ENCODE peak calls at places on chromosomes 16 and 17, in four cellular contexts. R is ovary, C is OCI-LY7, M is A549. Q is an unnamed sample.

GRCh38 chr17:67364847-67365761 is 1.3 kb downstream of the PSMD12 start:
- DNase-seq in R (no peak), C (no peak), M (no peak), Q (peak)

GRCh38 chr17:12983986-12984932 is 33.6 kb downstream of the ELAC2 start:
- DNase-seq in R (no peak), C (no peak), M (no peak), Q (no peak)

GRCh38 chr17:2703606-2704005 is 8.0 kb downstream of the CLUH start:
- DNase-seq in R (peak), C (no peak), M (no peak), Q (no peak)

GRCh38 chr16:27474041-27474440 is 72.1 kb downstream of the IL21R start:
- DNase-seq in R (no peak), C (no peak), M (no peak), Q (no peak)

GRCh38 chr17:43211480-43212402 is at the start of gene TMEM106A:
- DNase-seq in R (peak), C (peak), M (peak), Q (peak)

GRCh38 chr17:82272495-82273326 is 789 bp downstream of the CSNK1D start:
- DNase-seq in R (peak), C (peak), M (peak), Q (peak)

GRCh38 chr17:34406196-34406595 is 43.2 kb upstream of the CCL1 start:
- DNase-seq in R (no peak), C (no peak), M (no peak), Q (no peak)

GRCh38 chr17:78736526-78737079 is 45.5 kb downstream of the CYTH1 start:
- DNase-seq in R (no peak), C (peak), M (peak), Q (peak)

GRCh38 chr16:51053805-51054204 is 97.3 kb downstream of the SALL1 start:
- DNase-seq in R (no peak), C (no peak), M (no peak), Q (no peak)

GRCh38 chr17:81380682-81381518 is 14.4 kb upstream of the BAHCC1 start:
- DNase-seq in R (no peak), C (no peak), M (no peak), Q (no peak)

GRCh38 chr17:55117063-55117611 is 147.6 kb upstream of the HLF start:
- DNase-seq in R (no peak), C (no peak), M (no peak), Q (no peak)

GRCh38 chr17:4480929-4481898 is 17.5 kb upstream of the SPNS2 start:
- DNase-seq in R (no peak), C (peak), M (no peak), Q (peak)

GRCh38 chr16:85557083-85557975 is 55.8 kb upstream of the GSE1 start:
- DNase-seq in R (no peak), C (peak), M (peak), Q (no peak)

GRCh38 chr17:53722407-53722806 is 100.3 kb upstream of the KIF2B start:
- DNase-seq in R (no peak), C (no peak), M (peak), Q (no peak)

GRCh38 chr17:57461082-57461481 is 204.8 kb downstream of the MSI2 start:
- DNase-seq in R (no peak), C (no peak), M (no peak), Q (no peak)

GRCh38 chr17:37429442-37429841 is 22.8 kb downstream of the TADA2A start:
- DNase-seq in R (no peak), C (no peak), M (no peak), Q (no peak)

GRCh38 chr17:44247346-44248219 is 20.4 kb downstream of the SLC4A1 start:
- DNase-seq in R (no peak), C (no peak), M (no peak), Q (no peak)

DNA sequence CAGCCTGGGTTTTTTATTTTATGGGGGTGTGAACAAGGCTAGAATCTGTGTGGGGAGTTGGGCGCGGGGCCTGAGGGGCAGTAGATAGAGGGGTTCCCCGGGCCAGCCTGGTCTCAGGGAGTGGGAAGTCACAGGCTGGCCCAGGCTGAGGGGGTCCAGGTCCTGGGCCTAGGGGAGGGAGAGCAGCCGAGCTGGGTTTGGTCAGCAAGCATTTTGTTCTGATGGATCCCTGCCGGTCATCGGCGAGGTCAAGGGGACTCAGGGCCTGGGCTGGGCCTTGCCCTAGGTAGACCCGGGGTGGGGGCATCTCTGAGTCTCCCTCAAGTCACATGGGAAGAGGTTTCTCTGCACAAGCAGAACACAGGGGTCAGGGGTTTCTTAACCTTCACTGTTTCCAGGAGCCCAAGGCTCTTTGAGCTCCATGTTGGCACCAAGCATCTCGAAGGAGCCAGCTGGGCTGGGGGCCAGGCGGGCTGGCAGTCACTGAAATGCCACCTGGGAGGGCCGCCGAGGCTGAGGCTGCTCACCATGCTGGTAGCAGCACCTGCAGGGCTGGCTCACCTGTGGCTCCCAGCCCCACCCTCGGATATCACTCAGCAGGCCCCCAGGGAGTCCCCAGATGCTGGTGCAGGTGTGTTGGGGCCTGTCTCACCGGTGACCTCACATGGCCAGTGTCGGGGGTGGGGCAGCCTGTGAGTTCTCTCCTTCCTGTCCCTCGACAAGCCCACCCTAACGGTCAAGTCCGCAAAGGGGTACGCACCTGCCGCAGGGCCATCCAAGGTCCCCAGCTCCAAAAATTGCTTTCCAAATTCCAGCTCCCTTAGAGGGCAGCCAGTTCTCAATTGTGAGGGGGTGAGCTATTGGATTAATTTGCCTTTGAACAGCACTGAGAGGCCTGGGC is 41.0 kb downstream of the SLC7A5 start:
- DNase-seq in R (no peak), C (peak), M (no peak), Q (no peak)
- H3K4me3 ChIP-seq in R (no peak), C (no peak), M (no peak), Q (no peak)

DNA sequence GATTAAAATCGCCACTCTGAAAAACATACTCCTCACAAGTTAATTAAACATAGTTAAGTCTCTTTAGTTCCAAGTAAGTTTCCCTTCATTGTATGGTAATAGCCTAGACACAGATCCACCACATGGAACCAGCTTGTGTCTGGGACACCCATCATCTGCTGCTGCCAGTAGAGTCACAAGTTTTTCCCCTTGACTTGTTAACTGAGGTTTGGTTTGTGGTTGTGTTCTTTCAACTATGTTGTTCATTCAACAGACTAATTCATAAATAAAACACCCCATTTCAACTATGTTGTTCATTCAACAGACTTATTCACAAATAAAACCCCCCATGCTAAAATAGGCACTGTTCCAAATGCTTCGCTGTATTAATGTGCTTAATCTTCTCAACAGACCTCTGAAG is 24.4 kb downstream of the YWHAE start:
- DNase-seq in R (no peak), C (no peak), M (no peak), Q (no peak)
- H3K4me3 ChIP-seq in R (no peak), C (no peak), M (no peak), Q (peak)

GRCh38 chr16:35741546-35741945 is 2282.1 kb downstream of the TP53TG3F start:
- DNase-seq in R (no peak), C (no peak), M (no peak), Q (no peak)
- H3K4me3 ChIP-seq in R (no peak), C (no peak), M (no peak), Q (no peak)

DNA sequence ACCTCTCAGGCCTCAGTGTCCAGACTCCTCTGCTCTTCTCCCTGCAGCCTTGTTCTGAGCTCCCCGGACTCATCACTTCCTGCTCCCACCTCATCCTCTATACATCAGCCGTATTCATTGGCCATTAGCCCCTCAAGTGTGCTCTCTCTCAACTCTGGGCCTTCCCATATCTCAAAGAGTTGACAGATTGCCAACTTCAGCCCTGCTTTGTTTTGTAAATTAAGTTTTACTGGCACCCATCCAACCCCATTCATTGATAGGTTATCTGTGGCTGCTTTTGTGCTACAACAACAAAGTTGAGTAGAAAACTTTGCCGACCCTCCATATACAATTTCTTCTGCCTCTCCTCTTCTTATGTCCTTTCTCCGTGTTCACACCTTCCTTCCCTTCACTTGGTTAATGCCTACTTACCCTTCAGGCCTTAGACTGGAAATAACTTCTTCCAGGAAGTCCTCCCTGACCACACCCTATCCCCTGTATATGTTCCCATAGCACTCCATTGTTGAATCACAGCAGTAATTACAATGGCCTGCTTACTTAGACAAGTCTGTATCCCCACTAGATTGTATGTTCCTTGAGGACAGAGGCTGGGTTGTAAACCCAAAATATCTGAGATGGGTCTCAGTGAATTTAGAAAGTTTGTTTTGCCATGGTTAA is 63.3 kb upstream of the TANC2 start:
- DNase-seq in R (no peak), C (no peak), M (no peak), Q (no peak)
- H3K4me3 ChIP-seq in R (no peak), C (no peak), M (no peak), Q (no peak)

DNA sequence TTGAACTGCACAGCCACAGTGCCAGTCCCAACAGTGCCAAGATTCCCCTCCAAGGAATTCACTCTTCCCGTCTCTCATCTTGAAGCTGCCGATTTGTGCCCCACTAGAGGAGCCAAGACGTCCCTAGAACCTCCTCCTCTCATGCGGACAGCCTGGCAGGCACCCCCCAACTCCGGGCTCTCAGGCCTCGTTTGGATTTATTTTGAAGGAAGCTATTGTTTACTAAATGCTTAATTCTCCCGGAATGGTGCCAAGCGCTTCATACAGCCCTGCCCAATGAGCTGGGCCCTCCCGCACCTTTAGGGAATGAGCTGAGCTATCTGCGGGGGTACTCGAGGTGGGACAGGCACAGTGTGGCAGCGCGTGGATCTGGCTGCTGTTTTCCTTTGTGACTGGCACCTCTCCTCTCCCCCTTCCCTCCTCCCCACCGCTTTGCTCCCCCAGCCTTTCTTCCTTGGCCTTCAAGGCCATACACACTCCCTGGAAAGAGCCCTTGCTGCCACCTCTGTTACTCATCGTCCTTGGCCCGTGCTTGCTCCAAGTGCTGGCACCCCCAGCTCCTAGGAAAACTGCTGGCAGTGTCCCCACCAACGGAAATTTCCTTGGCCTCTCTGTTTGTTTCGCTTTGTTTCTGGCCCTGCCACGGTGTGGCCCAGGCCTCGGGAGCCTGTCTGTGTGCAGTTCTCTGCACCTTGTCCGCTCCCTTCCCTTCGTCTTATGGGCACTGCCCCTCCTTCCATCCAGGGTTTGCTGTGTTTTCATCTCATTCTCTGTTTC is 49.9 kb upstream of the CDR2 start:
- DNase-seq in R (peak), C (no peak), M (no peak), Q (no peak)
- H3K4me3 ChIP-seq in R (no peak), C (no peak), M (no peak), Q (no peak)